ENCODE peak calls at places on chromosome 13, in nine cellular contexts. One of them, this sample, is unnamed.

GRCh38 chr13:112032186-112032835 is 34.6 kb upstream of the SOX1 start:
- DNase-seq in body of pancreas: peak
- DNase-seq in stimulated activated CD4-positive, alpha-beta T cell treated with anti-CD3 and anti-CD28 coated beads, Interleukin-12 subunit alpha, Interleukin-12 subunit beta, amount 100 ng/mL, for 4 hours: no peak
- DNase-seq in effector CD4-positive, alpha-beta T cell: no peak
- DNase-seq in nephron progenitor cell: no peak
- DNase-seq in NCI-H774: peak
- DNase-seq in hepatic stellate cell: no peak
- DNase-seq in stimulated activated naive CD8-positive, alpha-beta T cell treated with anti-CD3 and anti-CD28 coated beads, Interleukin-15, Interleukin-2, amounts not matched to agents 100 U/mL and 50 U/mL, for 24 hours: no peak
- DNase-seq in activated CD4-positive, alpha-beta T cell treated with anti-CD3 and anti-CD28 coated beads, Interleukin-2, amount 50 U/mL, for 48 hours: no peak
- DNase-seq in this sample: no peak

GRCh38 chr13:110337287-110337686 is 30.2 kb downstream of the COL4A2 start:
- DNase-seq in hepatic stellate cell: no peak
- DNase-seq in body of pancreas: no peak
- DNase-seq in NCI-H774: no peak
- DNase-seq in stimulated activated CD4-positive, alpha-beta T cell treated with anti-CD3 and anti-CD28 coated beads, Interleukin-12 subunit alpha, Interleukin-12 subunit beta, amount 100 ng/mL, for 4 hours: no peak
- DNase-seq in activated CD4-positive, alpha-beta T cell treated with anti-CD3 and anti-CD28 coated beads, Interleukin-2, amount 50 U/mL, for 48 hours: no peak
- DNase-seq in stimulated activated naive CD8-positive, alpha-beta T cell treated with anti-CD3 and anti-CD28 coated beads, Interleukin-15, Interleukin-2, amounts not matched to agents 100 U/mL and 50 U/mL, for 24 hours: no peak
- DNase-seq in nephron progenitor cell: no peak
- DNase-seq in effector CD4-positive, alpha-beta T cell: no peak
- DNase-seq in this sample: no peak

GRCh38 chr13:54965881-54966280 is 1937.3 kb downstream of the OLFM4 start:
- DNase-seq in effector CD4-positive, alpha-beta T cell: no peak
- DNase-seq in activated CD4-positive, alpha-beta T cell treated with anti-CD3 and anti-CD28 coated beads, Interleukin-2, amount 50 U/mL, for 48 hours: no peak
- DNase-seq in nephron progenitor cell: no peak
- DNase-seq in hepatic stellate cell: no peak
- DNase-seq in stimulated activated naive CD8-positive, alpha-beta T cell treated with anti-CD3 and anti-CD28 coated beads, Interleukin-15, Interleukin-2, amounts not matched to agents 100 U/mL and 50 U/mL, for 24 hours: no peak
- DNase-seq in body of pancreas: no peak
- DNase-seq in stimulated activated CD4-positive, alpha-beta T cell treated with anti-CD3 and anti-CD28 coated beads, Interleukin-12 subunit alpha, Interleukin-12 subunit beta, amount 100 ng/mL, for 4 hours: no peak
- DNase-seq in NCI-H774: no peak
- DNase-seq in this sample: no peak

GRCh38 chr13:112133489-112134149 is 66.7 kb downstream of the SOX1 start:
- DNase-seq in body of pancreas: no peak
- DNase-seq in stimulated activated CD4-positive, alpha-beta T cell treated with anti-CD3 and anti-CD28 coated beads, Interleukin-12 subunit alpha, Interleukin-12 subunit beta, amount 100 ng/mL, for 4 hours: no peak
- DNase-seq in activated CD4-positive, alpha-beta T cell treated with anti-CD3 and anti-CD28 coated beads, Interleukin-2, amount 50 U/mL, for 48 hours: no peak
- DNase-seq in effector CD4-positive, alpha-beta T cell: no peak
- DNase-seq in hepatic stellate cell: no peak
- DNase-seq in NCI-H774: no peak
- DNase-seq in stimulated activated naive CD8-positive, alpha-beta T cell treated with anti-CD3 and anti-CD28 coated beads, Interleukin-15, Interleukin-2, amounts not matched to agents 100 U/mL and 50 U/mL, for 24 hours: no peak
- DNase-seq in nephron progenitor cell: no peak
- DNase-seq in this sample: peak

GRCh38 chr13:46386996-46387851 is at the start of gene RUBCNL:
- DNase-seq in stimulated activated CD4-positive, alpha-beta T cell treated with anti-CD3 and anti-CD28 coated beads, Interleukin-12 subunit alpha, Interleukin-12 subunit beta, amount 100 ng/mL, for 4 hours: peak
- DNase-seq in nephron progenitor cell: peak
- DNase-seq in body of pancreas: peak
- DNase-seq in hepatic stellate cell: peak
- DNase-seq in activated CD4-positive, alpha-beta T cell treated with anti-CD3 and anti-CD28 coated beads, Interleukin-2, amount 50 U/mL, for 48 hours: peak
- DNase-seq in NCI-H774: no peak
- DNase-seq in effector CD4-positive, alpha-beta T cell: no peak
- DNase-seq in stimulated activated naive CD8-positive, alpha-beta T cell treated with anti-CD3 and anti-CD28 coated beads, Interleukin-15, Interleukin-2, amounts not matched to agents 100 U/mL and 50 U/mL, for 24 hours: peak
- DNase-seq in this sample: peak

GRCh38 chr13:108795841-108796240 is 166.4 kb downstream of the MYO16 start:
- DNase-seq in nephron progenitor cell: no peak
- DNase-seq in activated CD4-positive, alpha-beta T cell treated with anti-CD3 and anti-CD28 coated beads, Interleukin-2, amount 50 U/mL, for 48 hours: no peak
- DNase-seq in stimulated activated CD4-positive, alpha-beta T cell treated with anti-CD3 and anti-CD28 coated beads, Interleukin-12 subunit alpha, Interleukin-12 subunit beta, amount 100 ng/mL, for 4 hours: no peak
- DNase-seq in body of pancreas: no peak
- DNase-seq in stimulated activated naive CD8-positive, alpha-beta T cell treated with anti-CD3 and anti-CD28 coated beads, Interleukin-15, Interleukin-2, amounts not matched to agents 100 U/mL and 50 U/mL, for 24 hours: no peak
- DNase-seq in effector CD4-positive, alpha-beta T cell: no peak
- DNase-seq in hepatic stellate cell: no peak
- DNase-seq in NCI-H774: no peak
- DNase-seq in this sample: no peak

GRCh38 chr13:35768551-35768950 is 292.1 kb upstream of the MAB21L1 start:
- DNase-seq in NCI-H774: no peak
- DNase-seq in activated CD4-positive, alpha-beta T cell treated with anti-CD3 and anti-CD28 coated beads, Interleukin-2, amount 50 U/mL, for 48 hours: no peak
- DNase-seq in stimulated activated naive CD8-positive, alpha-beta T cell treated with anti-CD3 and anti-CD28 coated beads, Interleukin-15, Interleukin-2, amounts not matched to agents 100 U/mL and 50 U/mL, for 24 hours: no peak
- DNase-seq in stimulated activated CD4-positive, alpha-beta T cell treated with anti-CD3 and anti-CD28 coated beads, Interleukin-12 subunit alpha, Interleukin-12 subunit beta, amount 100 ng/mL, for 4 hours: no peak
- DNase-seq in hepatic stellate cell: no peak
- DNase-seq in effector CD4-positive, alpha-beta T cell: no peak
- DNase-seq in nephron progenitor cell: no peak
- DNase-seq in body of pancreas: no peak
- DNase-seq in this sample: no peak

GRCh38 chr13:42876270-42876714 is 94.9 kb downstream of the FAM216B start:
- DNase-seq in stimulated activated naive CD8-positive, alpha-beta T cell treated with anti-CD3 and anti-CD28 coated beads, Interleukin-15, Interleukin-2, amounts not matched to agents 100 U/mL and 50 U/mL, for 24 hours: no peak
- DNase-seq in stimulated activated CD4-positive, alpha-beta T cell treated with anti-CD3 and anti-CD28 coated beads, Interleukin-12 subunit alpha, Interleukin-12 subunit beta, amount 100 ng/mL, for 4 hours: no peak
- DNase-seq in NCI-H774: no peak
- DNase-seq in effector CD4-positive, alpha-beta T cell: no peak
- DNase-seq in body of pancreas: no peak
- DNase-seq in activated CD4-positive, alpha-beta T cell treated with anti-CD3 and anti-CD28 coated beads, Interleukin-2, amount 50 U/mL, for 48 hours: no peak
- DNase-seq in nephron progenitor cell: no peak
- DNase-seq in hepatic stellate cell: no peak
- DNase-seq in this sample: no peak

GRCh38 chr13:95292622-95293021 is 8.6 kb downstream of the ABCC4 start:
- DNase-seq in effector CD4-positive, alpha-beta T cell: no peak
- DNase-seq in stimulated activated CD4-positive, alpha-beta T cell treated with anti-CD3 and anti-CD28 coated beads, Interleukin-12 subunit alpha, Interleukin-12 subunit beta, amount 100 ng/mL, for 4 hours: no peak
- DNase-seq in activated CD4-positive, alpha-beta T cell treated with anti-CD3 and anti-CD28 coated beads, Interleukin-2, amount 50 U/mL, for 48 hours: no peak
- DNase-seq in NCI-H774: no peak
- DNase-seq in nephron progenitor cell: no peak
- DNase-seq in hepatic stellate cell: no peak
- DNase-seq in stimulated activated naive CD8-positive, alpha-beta T cell treated with anti-CD3 and anti-CD28 coated beads, Interleukin-15, Interleukin-2, amounts not matched to agents 100 U/mL and 50 U/mL, for 24 hours: no peak
- DNase-seq in body of pancreas: no peak
- DNase-seq in this sample: no peak

GRCh38 chr13:101127741-101128353 is 288.5 kb downstream of the NALCN start:
- DNase-seq in NCI-H774: peak
- DNase-seq in stimulated activated CD4-positive, alpha-beta T cell treated with anti-CD3 and anti-CD28 coated beads, Interleukin-12 subunit alpha, Interleukin-12 subunit beta, amount 100 ng/mL, for 4 hours: no peak
- DNase-seq in nephron progenitor cell: peak
- DNase-seq in stimulated activated naive CD8-positive, alpha-beta T cell treated with anti-CD3 and anti-CD28 coated beads, Interleukin-15, Interleukin-2, amounts not matched to agents 100 U/mL and 50 U/mL, for 24 hours: peak
- DNase-seq in effector CD4-positive, alpha-beta T cell: no peak
- DNase-seq in body of pancreas: peak
- DNase-seq in hepatic stellate cell: peak
- DNase-seq in activated CD4-positive, alpha-beta T cell treated with anti-CD3 and anti-CD28 coated beads, Interleukin-2, amount 50 U/mL, for 48 hours: no peak
- DNase-seq in this sample: no peak

GRCh38 chr13:42968906-42969305 is 23.1 kb downstream of the EPSTI1 start:
- DNase-seq in stimulated activated naive CD8-positive, alpha-beta T cell treated with anti-CD3 and anti-CD28 coated beads, Interleukin-15, Interleukin-2, amounts not matched to agents 100 U/mL and 50 U/mL, for 24 hours: no peak
- DNase-seq in stimulated activated CD4-positive, alpha-beta T cell treated with anti-CD3 and anti-CD28 coated beads, Interleukin-12 subunit alpha, Interleukin-12 subunit beta, amount 100 ng/mL, for 4 hours: no peak
- DNase-seq in activated CD4-positive, alpha-beta T cell treated with anti-CD3 and anti-CD28 coated beads, Interleukin-2, amount 50 U/mL, for 48 hours: no peak
- DNase-seq in nephron progenitor cell: no peak
- DNase-seq in NCI-H774: no peak
- DNase-seq in hepatic stellate cell: no peak
- DNase-seq in effector CD4-positive, alpha-beta T cell: no peak
- DNase-seq in body of pancreas: peak
- DNase-seq in this sample: no peak

GRCh38 chr13:113882716-113883115 is 18.8 kb upstream of the GAS6 start:
- DNase-seq in NCI-H774: no peak
- DNase-seq in hepatic stellate cell: no peak
- DNase-seq in activated CD4-positive, alpha-beta T cell treated with anti-CD3 and anti-CD28 coated beads, Interleukin-2, amount 50 U/mL, for 48 hours: no peak
- DNase-seq in effector CD4-positive, alpha-beta T cell: no peak
- DNase-seq in stimulated activated CD4-positive, alpha-beta T cell treated with anti-CD3 and anti-CD28 coated beads, Interleukin-12 subunit alpha, Interleukin-12 subunit beta, amount 100 ng/mL, for 4 hours: no peak
- DNase-seq in stimulated activated naive CD8-positive, alpha-beta T cell treated with anti-CD3 and anti-CD28 coated beads, Interleukin-15, Interleukin-2, amounts not matched to agents 100 U/mL and 50 U/mL, for 24 hours: no peak
- DNase-seq in nephron progenitor cell: no peak
- DNase-seq in body of pancreas: no peak
- DNase-seq in this sample: no peak

GRCh38 chr13:74287672-74288169 is 153.5 kb upstream of the KLF12 start:
- DNase-seq in hepatic stellate cell: no peak
- DNase-seq in effector CD4-positive, alpha-beta T cell: peak
- DNase-seq in activated CD4-positive, alpha-beta T cell treated with anti-CD3 and anti-CD28 coated beads, Interleukin-2, amount 50 U/mL, for 48 hours: peak
- DNase-seq in body of pancreas: peak
- DNase-seq in NCI-H774: peak
- DNase-seq in stimulated activated CD4-positive, alpha-beta T cell treated with anti-CD3 and anti-CD28 coated beads, Interleukin-12 subunit alpha, Interleukin-12 subunit beta, amount 100 ng/mL, for 4 hours: peak
- DNase-seq in nephron progenitor cell: peak
- DNase-seq in stimulated activated naive CD8-positive, alpha-beta T cell treated with anti-CD3 and anti-CD28 coated beads, Interleukin-15, Interleukin-2, amounts not matched to agents 100 U/mL and 50 U/mL, for 24 hours: peak
- DNase-seq in this sample: peak

GRCh38 chr13:24104723-24105122 is 55.8 kb upstream of the SPATA13 start:
- DNase-seq in hepatic stellate cell: no peak
- DNase-seq in activated CD4-positive, alpha-beta T cell treated with anti-CD3 and anti-CD28 coated beads, Interleukin-2, amount 50 U/mL, for 48 hours: no peak
- DNase-seq in effector CD4-positive, alpha-beta T cell: no peak
- DNase-seq in stimulated activated CD4-positive, alpha-beta T cell treated with anti-CD3 and anti-CD28 coated beads, Interleukin-12 subunit alpha, Interleukin-12 subunit beta, amount 100 ng/mL, for 4 hours: no peak
- DNase-seq in nephron progenitor cell: no peak
- DNase-seq in stimulated activated naive CD8-positive, alpha-beta T cell treated with anti-CD3 and anti-CD28 coated beads, Interleukin-15, Interleukin-2, amounts not matched to agents 100 U/mL and 50 U/mL, for 24 hours: no peak
- DNase-seq in body of pancreas: no peak
- DNase-seq in NCI-H774: no peak
- DNase-seq in this sample: no peak

GRCh38 chr13:31431722-31432137 is 232.0 kb downstream of the B3GLCT start:
- DNase-seq in stimulated activated naive CD8-positive, alpha-beta T cell treated with anti-CD3 and anti-CD28 coated beads, Interleukin-15, Interleukin-2, amounts not matched to agents 100 U/mL and 50 U/mL, for 24 hours: peak
- DNase-seq in NCI-H774: no peak
- DNase-seq in activated CD4-positive, alpha-beta T cell treated with anti-CD3 and anti-CD28 coated beads, Interleukin-2, amount 50 U/mL, for 48 hours: peak
- DNase-seq in nephron progenitor cell: peak
- DNase-seq in hepatic stellate cell: peak
- DNase-seq in body of pancreas: peak
- DNase-seq in stimulated activated CD4-positive, alpha-beta T cell treated with anti-CD3 and anti-CD28 coated beads, Interleukin-12 subunit alpha, Interleukin-12 subunit beta, amount 100 ng/mL, for 4 hours: peak
- DNase-seq in effector CD4-positive, alpha-beta T cell: peak
- DNase-seq in this sample: peak

GRCh38 chr13:48564046-48564445 is 31.2 kb upstream of the RCBTB2 start:
- DNase-seq in body of pancreas: no peak
- DNase-seq in nephron progenitor cell: no peak
- DNase-seq in effector CD4-positive, alpha-beta T cell: no peak
- DNase-seq in NCI-H774: no peak
- DNase-seq in hepatic stellate cell: peak
- DNase-seq in activated CD4-positive, alpha-beta T cell treated with anti-CD3 and anti-CD28 coated beads, Interleukin-2, amount 50 U/mL, for 48 hours: no peak
- DNase-seq in stimulated activated CD4-positive, alpha-beta T cell treated with anti-CD3 and anti-CD28 coated beads, Interleukin-12 subunit alpha, Interleukin-12 subunit beta, amount 100 ng/mL, for 4 hours: no peak
- DNase-seq in stimulated activated naive CD8-positive, alpha-beta T cell treated with anti-CD3 and anti-CD28 coated beads, Interleukin-15, Interleukin-2, amounts not matched to agents 100 U/mL and 50 U/mL, for 24 hours: no peak
- DNase-seq in this sample: no peak

GRCh38 chr13:66532146-66532545 is 698.0 kb downstream of the PCDH9 start:
- DNase-seq in body of pancreas: no peak
- DNase-seq in activated CD4-positive, alpha-beta T cell treated with anti-CD3 and anti-CD28 coated beads, Interleukin-2, amount 50 U/mL, for 48 hours: no peak
- DNase-seq in nephron progenitor cell: no peak
- DNase-seq in effector CD4-positive, alpha-beta T cell: no peak
- DNase-seq in hepatic stellate cell: peak
- DNase-seq in stimulated activated CD4-positive, alpha-beta T cell treated with anti-CD3 and anti-CD28 coated beads, Interleukin-12 subunit alpha, Interleukin-12 subunit beta, amount 100 ng/mL, for 4 hours: no peak
- DNase-seq in stimulated activated naive CD8-positive, alpha-beta T cell treated with anti-CD3 and anti-CD28 coated beads, Interleukin-15, Interleukin-2, amounts not matched to agents 100 U/mL and 50 U/mL, for 24 hours: no peak
- DNase-seq in NCI-H774: no peak
- DNase-seq in this sample: no peak

GRCh38 chr13:102707465-102707864 is 12.6 kb upstream of the METTL21C start:
- DNase-seq in nephron progenitor cell: no peak
- DNase-seq in effector CD4-positive, alpha-beta T cell: no peak
- DNase-seq in body of pancreas: no peak
- DNase-seq in stimulated activated CD4-positive, alpha-beta T cell treated with anti-CD3 and anti-CD28 coated beads, Interleukin-12 subunit alpha, Interleukin-12 subunit beta, amount 100 ng/mL, for 4 hours: no peak
- DNase-seq in hepatic stellate cell: peak
- DNase-seq in activated CD4-positive, alpha-beta T cell treated with anti-CD3 and anti-CD28 coated beads, Interleukin-2, amount 50 U/mL, for 48 hours: no peak
- DNase-seq in stimulated activated naive CD8-positive, alpha-beta T cell treated with anti-CD3 and anti-CD28 coated beads, Interleukin-15, Interleukin-2, amounts not matched to agents 100 U/mL and 50 U/mL, for 24 hours: no peak
- DNase-seq in NCI-H774: no peak
- DNase-seq in this sample: no peak

GRCh38 chr13:36706755-36707154 is 32.9 kb downstream of the SERTM1 start:
- DNase-seq in NCI-H774: no peak
- DNase-seq in stimulated activated CD4-positive, alpha-beta T cell treated with anti-CD3 and anti-CD28 coated beads, Interleukin-12 subunit alpha, Interleukin-12 subunit beta, amount 100 ng/mL, for 4 hours: no peak
- DNase-seq in stimulated activated naive CD8-positive, alpha-beta T cell treated with anti-CD3 and anti-CD28 coated beads, Interleukin-15, Interleukin-2, amounts not matched to agents 100 U/mL and 50 U/mL, for 24 hours: no peak
- DNase-seq in nephron progenitor cell: no peak
- DNase-seq in activated CD4-positive, alpha-beta T cell treated with anti-CD3 and anti-CD28 coated beads, Interleukin-2, amount 50 U/mL, for 48 hours: no peak
- DNase-seq in effector CD4-positive, alpha-beta T cell: no peak
- DNase-seq in hepatic stellate cell: peak
- DNase-seq in body of pancreas: no peak
- DNase-seq in this sample: no peak

GRCh38 chr13:113002206-113002821 is 33.3 kb downstream of the MCF2L start:
- DNase-seq in stimulated activated naive CD8-positive, alpha-beta T cell treated with anti-CD3 and anti-CD28 coated beads, Interleukin-15, Interleukin-2, amounts not matched to agents 100 U/mL and 50 U/mL, for 24 hours: no peak
- DNase-seq in stimulated activated CD4-positive, alpha-beta T cell treated with anti-CD3 and anti-CD28 coated beads, Interleukin-12 subunit alpha, Interleukin-12 subunit beta, amount 100 ng/mL, for 4 hours: no peak
- DNase-seq in body of pancreas: no peak
- DNase-seq in effector CD4-positive, alpha-beta T cell: no peak
- DNase-seq in hepatic stellate cell: no peak
- DNase-seq in NCI-H774: peak
- DNase-seq in activated CD4-positive, alpha-beta T cell treated with anti-CD3 and anti-CD28 coated beads, Interleukin-2, amount 50 U/mL, for 48 hours: no peak
- DNase-seq in nephron progenitor cell: peak
- DNase-seq in this sample: peak

GRCh38 chr13:33016414-33017409 is at the start of gene KL:
- DNase-seq in stimulated activated naive CD8-positive, alpha-beta T cell treated with anti-CD3 and anti-CD28 coated beads, Interleukin-15, Interleukin-2, amounts not matched to agents 100 U/mL and 50 U/mL, for 24 hours: peak
- DNase-seq in NCI-H774: peak
- DNase-seq in activated CD4-positive, alpha-beta T cell treated with anti-CD3 and anti-CD28 coated beads, Interleukin-2, amount 50 U/mL, for 48 hours: peak
- DNase-seq in body of pancreas: peak
- DNase-seq in nephron progenitor cell: peak
- DNase-seq in stimulated activated CD4-positive, alpha-beta T cell treated with anti-CD3 and anti-CD28 coated beads, Interleukin-12 subunit alpha, Interleukin-12 subunit beta, amount 100 ng/mL, for 4 hours: no peak
- DNase-seq in effector CD4-positive, alpha-beta T cell: no peak
- DNase-seq in hepatic stellate cell: peak
- DNase-seq in this sample: peak

GRCh38 chr13:95564091-95564490 is 11.6 kb downstream of the CLDN10 start:
- DNase-seq in stimulated activated CD4-positive, alpha-beta T cell treated with anti-CD3 and anti-CD28 coated beads, Interleukin-12 subunit alpha, Interleukin-12 subunit beta, amount 100 ng/mL, for 4 hours: no peak
- DNase-seq in stimulated activated naive CD8-positive, alpha-beta T cell treated with anti-CD3 and anti-CD28 coated beads, Interleukin-15, Interleukin-2, amounts not matched to agents 100 U/mL and 50 U/mL, for 24 hours: no peak
- DNase-seq in body of pancreas: no peak
- DNase-seq in NCI-H774: no peak
- DNase-seq in nephron progenitor cell: no peak
- DNase-seq in effector CD4-positive, alpha-beta T cell: no peak
- DNase-seq in hepatic stellate cell: no peak
- DNase-seq in activated CD4-positive, alpha-beta T cell treated with anti-CD3 and anti-CD28 coated beads, Interleukin-2, amount 50 U/mL, for 48 hours: no peak
- DNase-seq in this sample: no peak

GRCh38 chr13:57627663-57628062 is 3.9 kb upstream of the PCDH17 start:
- DNase-seq in stimulated activated CD4-positive, alpha-beta T cell treated with anti-CD3 and anti-CD28 coated beads, Interleukin-12 subunit alpha, Interleukin-12 subunit beta, amount 100 ng/mL, for 4 hours: no peak
- DNase-seq in body of pancreas: no peak
- DNase-seq in activated CD4-positive, alpha-beta T cell treated with anti-CD3 and anti-CD28 coated beads, Interleukin-2, amount 50 U/mL, for 48 hours: no peak
- DNase-seq in NCI-H774: no peak
- DNase-seq in effector CD4-positive, alpha-beta T cell: no peak
- DNase-seq in stimulated activated naive CD8-positive, alpha-beta T cell treated with anti-CD3 and anti-CD28 coated beads, Interleukin-15, Interleukin-2, amounts not matched to agents 100 U/mL and 50 U/mL, for 24 hours: no peak
- DNase-seq in hepatic stellate cell: no peak
- DNase-seq in nephron progenitor cell: no peak
- DNase-seq in this sample: no peak

GRCh38 chr13:112055417-112056206 is 11.3 kb upstream of the SOX1 start:
- DNase-seq in stimulated activated CD4-positive, alpha-beta T cell treated with anti-CD3 and anti-CD28 coated beads, Interleukin-12 subunit alpha, Interleukin-12 subunit beta, amount 100 ng/mL, for 4 hours: no peak
- DNase-seq in activated CD4-positive, alpha-beta T cell treated with anti-CD3 and anti-CD28 coated beads, Interleukin-2, amount 50 U/mL, for 48 hours: no peak
- DNase-seq in hepatic stellate cell: no peak
- DNase-seq in effector CD4-positive, alpha-beta T cell: no peak
- DNase-seq in body of pancreas: no peak
- DNase-seq in NCI-H774: peak
- DNase-seq in nephron progenitor cell: no peak
- DNase-seq in stimulated activated naive CD8-positive, alpha-beta T cell treated with anti-CD3 and anti-CD28 coated beads, Interleukin-15, Interleukin-2, amounts not matched to agents 100 U/mL and 50 U/mL, for 24 hours: no peak
- DNase-seq in this sample: peak

GRCh38 chr13:112446347-112446861 is 70.2 kb downstream of the SPACA7 start:
- DNase-seq in activated CD4-positive, alpha-beta T cell treated with anti-CD3 and anti-CD28 coated beads, Interleukin-2, amount 50 U/mL, for 48 hours: no peak
- DNase-seq in hepatic stellate cell: no peak
- DNase-seq in stimulated activated CD4-positive, alpha-beta T cell treated with anti-CD3 and anti-CD28 coated beads, Interleukin-12 subunit alpha, Interleukin-12 subunit beta, amount 100 ng/mL, for 4 hours: no peak
- DNase-seq in body of pancreas: no peak
- DNase-seq in nephron progenitor cell: no peak
- DNase-seq in effector CD4-positive, alpha-beta T cell: no peak
- DNase-seq in stimulated activated naive CD8-positive, alpha-beta T cell treated with anti-CD3 and anti-CD28 coated beads, Interleukin-15, Interleukin-2, amounts not matched to agents 100 U/mL and 50 U/mL, for 24 hours: no peak
- DNase-seq in NCI-H774: no peak
- DNase-seq in this sample: peak

This sample was measured in ecto neural progenitor cell.